ENCODE peak calls at places on chromosomes 11 and 22, in five cellular contexts. One of them, this sample, is unnamed.

GRCh38 chr11:65493367-65494176 is 5.3 kb upstream of the MALAT1 start:
- DNase-seq in K562: peak; percentile 85
- DNase-seq in GM23338: peak; percentile 18
- DNase-seq in A549: peak; percentile 95
- DNase-seq in GM12878: no peak
- DNase-seq in this sample: peak; percentile 80

GRCh38 chr11:117424781-117425180 is 97.1 kb downstream of the CEP164 start:
- DNase-seq in K562: no peak
- DNase-seq in GM23338: no peak
- DNase-seq in A549: no peak
- DNase-seq in GM12878: no peak
- DNase-seq in this sample: no peak

GRCh38 chr11:2974272-2974671 is 17.9 kb downstream of the NAP1L4 start:
- DNase-seq in K562: no peak
- DNase-seq in GM23338: no peak
- DNase-seq in A549: no peak
- DNase-seq in GM12878: no peak
- DNase-seq in this sample: no peak

GRCh38 chr11:120210651-120211521 is at the start of gene OAF:
- DNase-seq in K562: peak; percentile 74
- DNase-seq in GM23338: peak; percentile 94
- DNase-seq in A549: peak; percentile 51
- DNase-seq in GM12878: no peak
- DNase-seq in this sample: peak; percentile 86

GRCh38 chr11:2211113-2211971 is 39.7 kb upstream of the TH start:
- DNase-seq in K562: no peak
- DNase-seq in GM23338: no peak
- DNase-seq in A549: peak; percentile 35
- DNase-seq in GM12878: no peak
- DNase-seq in this sample: peak; percentile 99

GRCh38 chr11:130827697-130828377 is 88.4 kb downstream of the SNX19 start:
- DNase-seq in K562: peak; percentile 43
- DNase-seq in GM23338: peak; percentile 86
- DNase-seq in A549: peak; percentile 80
- DNase-seq in GM12878: no peak
- DNase-seq in this sample: peak; percentile 57

GRCh38 chr22:23697031-23697970 is 6.5 kb downstream of the RGL4 start:
- DNase-seq in K562: no peak
- DNase-seq in GM23338: no peak
- DNase-seq in A549: no peak
- DNase-seq in GM12878: no peak
- DNase-seq in this sample: no peak

GRCh38 chr22:47194476-47195155 is 432.2 kb downstream of the TBC1D22A start:
- DNase-seq in K562: no peak
- DNase-seq in GM23338: no peak
- DNase-seq in A549: no peak
- DNase-seq in GM12878: no peak
- DNase-seq in this sample: no peak

GRCh38 chr11:60563553-60564235 is 48.5 kb downstream of the MS4A13 start:
- DNase-seq in K562: no peak
- DNase-seq in GM23338: peak; percentile 46
- DNase-seq in A549: peak; percentile 10
- DNase-seq in GM12878: no peak
- DNase-seq in this sample: no peak

GRCh38 chr11:75342966-75343870 is 8.2 kb downstream of the ARRB1 start:
- DNase-seq in K562: peak; percentile 64
- DNase-seq in GM23338: peak; percentile 79
- DNase-seq in A549: peak; percentile 94
- DNase-seq in GM12878: no peak
- DNase-seq in this sample: peak; percentile 95

GRCh38 chr22:17638182-17638431 is 450 bp upstream of the BCL2L13 start:
- DNase-seq in K562: no peak
- DNase-seq in GM23338: peak; percentile 81
- DNase-seq in A549: no peak
- DNase-seq in GM12878: no peak
- DNase-seq in this sample: no peak

DNA sequence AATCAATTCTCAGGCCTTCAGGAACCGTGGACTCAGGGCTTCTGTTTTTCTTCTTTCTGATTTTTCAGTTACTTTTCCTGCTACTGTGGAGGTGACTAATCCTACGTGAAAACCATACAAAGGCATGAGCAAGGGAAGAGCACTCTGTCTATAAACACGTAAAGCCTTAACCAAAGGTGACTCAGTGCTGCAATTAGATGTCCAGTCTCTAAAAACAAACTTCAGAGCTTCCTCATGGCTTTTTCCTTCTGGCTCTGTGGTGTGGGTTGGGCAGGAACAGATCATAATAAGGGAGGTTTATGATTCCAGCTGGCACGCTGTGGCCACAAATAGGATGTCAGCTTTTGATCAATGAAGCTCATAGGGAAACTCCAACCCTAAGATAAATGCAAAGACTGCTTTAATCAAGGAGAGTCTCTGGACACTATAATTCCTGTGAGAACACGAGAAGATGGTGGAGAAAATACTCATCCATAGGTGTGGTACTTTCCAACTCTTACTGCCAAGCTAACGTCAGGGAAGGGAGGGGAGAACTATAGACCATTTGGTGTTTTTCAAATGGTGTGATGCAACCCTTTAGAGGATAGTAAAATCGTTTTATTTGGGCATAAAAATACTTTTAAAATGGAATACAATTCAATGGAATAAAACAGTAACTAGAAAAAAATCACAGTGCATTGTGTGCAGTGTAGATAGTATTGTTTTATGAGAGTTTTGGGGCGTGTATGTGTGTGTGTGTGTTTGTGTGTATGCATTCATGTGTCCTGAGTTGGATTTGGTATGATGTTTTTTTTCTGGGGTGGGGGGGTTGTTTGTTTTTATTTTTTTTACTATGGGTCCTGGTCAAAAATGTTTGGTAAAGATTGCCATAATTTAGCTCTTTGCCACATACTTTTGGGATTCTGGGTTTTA is at the start of gene NXPE2:
- DNase-seq in K562: no peak
- DNase-seq in GM23338: no peak
- DNase-seq in A549: peak; percentile 25
- DNase-seq in GM12878: no peak
- DNase-seq in this sample: no peak
- TF ChIP-seq JUNB in K562: no peak
- TF ChIP-seq JUNB in GM23338: no peak
- TF ChIP-seq JUNB in A549: no peak
- TF ChIP-seq JUNB in GM12878: no peak
- TF ChIP-seq JUNB in this sample: no peak

GRCh38 chr22:19972251-19972650 is 30.6 kb upstream of the TXNRD2 start:
- DNase-seq in K562: no peak
- DNase-seq in GM23338: no peak
- DNase-seq in A549: no peak
- DNase-seq in GM12878: no peak
- DNase-seq in this sample: no peak

GRCh38 chr22:19970031-19970478 is 28.4 kb upstream of the TXNRD2 start:
- DNase-seq in K562: no peak
- DNase-seq in GM23338: no peak
- DNase-seq in A549: no peak
- DNase-seq in GM12878: no peak
- DNase-seq in this sample: no peak

GRCh38 chr22:19969141-19969928 is 27.7 kb upstream of the TXNRD2 start:
- DNase-seq in K562: no peak
- DNase-seq in GM23338: no peak
- DNase-seq in A549: no peak
- DNase-seq in GM12878: no peak
- DNase-seq in this sample: no peak

GRCh38 chr22:19971276-19972124 is 29.9 kb upstream of the TXNRD2 start:
- DNase-seq in K562: no peak
- DNase-seq in GM23338: no peak
- DNase-seq in A549: no peak
- DNase-seq in GM12878: no peak
- DNase-seq in this sample: no peak

GRCh38 chr22:19970479-19971275 is 29.1 kb upstream of the TXNRD2 start:
- DNase-seq in K562: peak; percentile 96
- DNase-seq in GM23338: peak; percentile 77
- DNase-seq in A549: peak; percentile 57
- DNase-seq in GM12878: no peak
- DNase-seq in this sample: peak; percentile 53
- TF ChIP-seq JUNB in K562: peak; percentile 36
- TF ChIP-seq JUNB in GM23338: no peak
- TF ChIP-seq JUNB in A549: no peak
- TF ChIP-seq JUNB in GM12878: no peak
- TF ChIP-seq JUNB in this sample: peak; percentile 60

GRCh38 chr11:73249304-73249703 is 22.8 kb upstream of the P2RY6 start:
- DNase-seq in K562: no peak
- DNase-seq in GM23338: no peak
- DNase-seq in A549: peak; percentile 42
- DNase-seq in GM12878: peak; percentile 32
- DNase-seq in this sample: no peak

GRCh38 chr11:73249858-73250773 is 22.0 kb upstream of the P2RY6 start:
- DNase-seq in K562: no peak
- DNase-seq in GM23338: no peak
- DNase-seq in A549: no peak
- DNase-seq in GM12878: no peak
- DNase-seq in this sample: no peak

GRCh38 chr11:73248526-73249185 is 23.5 kb upstream of the P2RY6 start:
- DNase-seq in K562: no peak
- DNase-seq in GM23338: no peak
- DNase-seq in A549: no peak
- DNase-seq in GM12878: no peak
- DNase-seq in this sample: no peak

GRCh38 chr11:73257342-73258103 is 14.6 kb upstream of the P2RY6 start:
- DNase-seq in K562: no peak
- DNase-seq in GM23338: peak; percentile 33
- DNase-seq in A549: peak; percentile 77
- DNase-seq in GM12878: no peak
- DNase-seq in this sample: peak; percentile 39

DNA sequence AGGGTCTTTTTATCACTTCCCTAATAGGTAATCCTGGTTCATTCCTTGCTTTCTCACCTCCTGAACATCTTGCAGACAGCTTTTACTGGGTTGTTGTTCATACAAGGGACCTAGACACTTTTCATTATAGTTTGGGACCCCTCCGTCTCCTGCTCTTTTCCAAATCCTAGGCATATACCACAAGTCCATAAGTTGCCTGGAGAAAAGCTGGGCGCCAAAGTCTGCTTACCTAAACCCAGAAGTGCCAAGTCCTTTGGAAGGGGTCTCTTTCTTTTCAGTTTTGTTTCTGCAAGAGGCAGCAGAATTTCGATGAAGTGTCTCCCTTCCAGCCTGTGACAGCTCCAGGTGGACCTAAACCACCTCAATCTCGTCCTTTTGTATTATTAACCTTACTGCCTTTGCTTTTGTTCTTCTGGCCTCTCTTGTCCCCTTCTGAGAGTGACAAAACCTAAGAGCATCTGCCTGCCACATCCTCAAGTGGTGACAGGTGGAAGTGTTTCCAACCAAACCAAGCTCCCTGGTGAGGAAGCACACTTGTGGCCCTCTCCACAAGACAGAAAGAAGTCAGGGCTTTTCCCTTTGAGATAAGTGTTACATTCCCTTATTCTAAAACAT is 19.5 kb upstream of the P2RY6 start:
- DNase-seq in K562: peak; percentile 27
- DNase-seq in GM23338: peak; percentile 54
- DNase-seq in A549: peak; percentile 58
- DNase-seq in GM12878: no peak
- DNase-seq in this sample: no peak
- TF ChIP-seq JUNB in K562: no peak
- TF ChIP-seq JUNB in GM23338: no peak
- TF ChIP-seq JUNB in A549: no peak
- TF ChIP-seq JUNB in GM12878: no peak
- TF ChIP-seq JUNB in this sample: no peak

GRCh38 chr22:29154364-29155048 is 51.2 kb upstream of the EMID1 start:
- DNase-seq in K562: peak; percentile 84
- DNase-seq in GM23338: peak; percentile 85
- DNase-seq in A549: peak; percentile 56
- DNase-seq in GM12878: no peak
- DNase-seq in this sample: peak; percentile 49
- TF ChIP-seq JUNB in K562: no peak
- TF ChIP-seq JUNB in GM23338: no peak
- TF ChIP-seq JUNB in A549: no peak
- TF ChIP-seq JUNB in GM12878: no peak
- TF ChIP-seq JUNB in this sample: no peak

GRCh38 chr11:43575931-43576833 is 104.4 kb upstream of the HSD17B12 start:
- DNase-seq in K562: no peak
- DNase-seq in GM23338: no peak
- DNase-seq in A549: no peak
- DNase-seq in GM12878: no peak
- DNase-seq in this sample: no peak
- TF ChIP-seq JUNB in K562: no peak
- TF ChIP-seq JUNB in GM23338: no peak
- TF ChIP-seq JUNB in A549: no peak
- TF ChIP-seq JUNB in GM12878: no peak
- TF ChIP-seq JUNB in this sample: no peak